ENCODE peak calls at places on chromosome 2, in seven cellular contexts. One of them, this sample, is unnamed.

GRCh38 chr2:234422895-234423505 is 73.9 kb downstream of the ARL4C start:
- DNase-seq in pancreas: no peak
- DNase-seq in right lobe of liver: no peak
- DNase-seq in cardiac muscle cell: no peak
- DNase-seq in upper lobe of right lung: no peak
- DNase-seq in PC-9: no peak
- DNase-seq in transverse colon: peak; percentile 33
- DNase-seq in this sample: no peak

GRCh38 chr2:176817061-176817565 is 395.5 kb upstream of the HNRNPA3 start:
- DNase-seq in pancreas: no peak
- DNase-seq in right lobe of liver: no peak
- DNase-seq in cardiac muscle cell: peak; percentile 7
- DNase-seq in upper lobe of right lung: no peak
- DNase-seq in PC-9: no peak
- DNase-seq in transverse colon: no peak
- DNase-seq in this sample: no peak

GRCh38 chr2:226031078-226031937 is 631.8 kb downstream of the NYAP2 start:
- DNase-seq in pancreas: peak; percentile 79
- DNase-seq in right lobe of liver: peak; percentile 58
- DNase-seq in cardiac muscle cell: peak; percentile 84
- DNase-seq in upper lobe of right lung: peak; percentile 76
- DNase-seq in PC-9: peak; percentile 49
- DNase-seq in transverse colon: peak; percentile 17
- DNase-seq in this sample: peak; percentile 57

GRCh38 chr2:122519366-122519765 is 763.9 kb downstream of the TSN start:
- DNase-seq in pancreas: no peak
- DNase-seq in right lobe of liver: no peak
- DNase-seq in cardiac muscle cell: no peak
- DNase-seq in upper lobe of right lung: no peak
- DNase-seq in PC-9: no peak
- DNase-seq in transverse colon: no peak
- DNase-seq in this sample: no peak

GRCh38 chr2:149679286-149679685 is 91.7 kb upstream of the MMADHC start:
- DNase-seq in pancreas: no peak
- DNase-seq in right lobe of liver: no peak
- DNase-seq in cardiac muscle cell: no peak
- DNase-seq in upper lobe of right lung: no peak
- DNase-seq in PC-9: no peak
- DNase-seq in transverse colon: no peak
- DNase-seq in this sample: no peak

GRCh38 chr2:189536830-189537229 is 43.8 kb downstream of the SLC40A1 start:
- DNase-seq in pancreas: no peak
- DNase-seq in right lobe of liver: no peak
- DNase-seq in cardiac muscle cell: no peak
- DNase-seq in upper lobe of right lung: no peak
- DNase-seq in PC-9: no peak
- DNase-seq in transverse colon: no peak
- DNase-seq in this sample: no peak

GRCh38 chr2:179181002-179181401 is 83.6 kb downstream of the SESTD1 start:
- DNase-seq in pancreas: no peak
- DNase-seq in right lobe of liver: no peak
- DNase-seq in cardiac muscle cell: no peak
- DNase-seq in upper lobe of right lung: no peak
- DNase-seq in PC-9: no peak
- DNase-seq in transverse colon: no peak
- DNase-seq in this sample: no peak

GRCh38 chr2:113187771-113188170 is 14.0 kb downstream of the PSD4 start:
- DNase-seq in pancreas: no peak
- DNase-seq in right lobe of liver: no peak
- DNase-seq in cardiac muscle cell: no peak
- DNase-seq in upper lobe of right lung: no peak
- DNase-seq in PC-9: no peak
- DNase-seq in transverse colon: no peak
- DNase-seq in this sample: no peak

GRCh38 chr2:233469261-233470006 is 97.1 kb downstream of the USP40 start:
- DNase-seq in pancreas: peak; percentile 49
- DNase-seq in right lobe of liver: peak; percentile 52
- DNase-seq in cardiac muscle cell: no peak
- DNase-seq in upper lobe of right lung: peak; percentile 64
- DNase-seq in PC-9: no peak
- DNase-seq in transverse colon: peak; percentile 25
- DNase-seq in this sample: peak; percentile 23

GRCh38 chr2:27622921-27623384 is 5.9 kb downstream of the CCDC121 start:
- DNase-seq in pancreas: no peak
- DNase-seq in right lobe of liver: no peak
- DNase-seq in cardiac muscle cell: no peak
- DNase-seq in upper lobe of right lung: no peak
- DNase-seq in PC-9: no peak
- DNase-seq in transverse colon: no peak
- DNase-seq in this sample: no peak

GRCh38 chr2:64525323-64525625 is 1.1 kb downstream of the AFTPH start:
- DNase-seq in pancreas: no peak
- DNase-seq in right lobe of liver: no peak
- DNase-seq in cardiac muscle cell: no peak
- DNase-seq in upper lobe of right lung: no peak
- DNase-seq in PC-9: no peak
- DNase-seq in transverse colon: peak; percentile 11
- DNase-seq in this sample: no peak

GRCh38 chr2:241279413-241279812 is 36.1 kb downstream of the HDLBP start:
- DNase-seq in pancreas: no peak
- DNase-seq in right lobe of liver: no peak
- DNase-seq in cardiac muscle cell: no peak
- DNase-seq in upper lobe of right lung: no peak
- DNase-seq in PC-9: no peak
- DNase-seq in transverse colon: no peak
- DNase-seq in this sample: no peak

GRCh38 chr2:164430166-164430783 is 191.0 kb downstream of the GRB14 start:
- DNase-seq in pancreas: no peak
- DNase-seq in right lobe of liver: no peak
- DNase-seq in cardiac muscle cell: peak; percentile 65
- DNase-seq in upper lobe of right lung: no peak
- DNase-seq in PC-9: peak; percentile 7
- DNase-seq in transverse colon: no peak
- DNase-seq in this sample: no peak

GRCh38 chr2:27019459-27020336 is 13.1 kb upstream of the TMEM214 start:
- DNase-seq in pancreas: no peak
- DNase-seq in right lobe of liver: no peak
- DNase-seq in cardiac muscle cell: no peak
- DNase-seq in upper lobe of right lung: no peak
- DNase-seq in PC-9: no peak
- DNase-seq in transverse colon: no peak
- DNase-seq in this sample: no peak

GRCh38 chr2:219578811-219579210 is 6.7 kb downstream of the INHA start:
- DNase-seq in pancreas: no peak
- DNase-seq in right lobe of liver: no peak
- DNase-seq in cardiac muscle cell: no peak
- DNase-seq in upper lobe of right lung: no peak
- DNase-seq in PC-9: no peak
- DNase-seq in transverse colon: no peak
- DNase-seq in this sample: no peak

GRCh38 chr2:73043978-73044832 is 27.3 kb downstream of the SFXN5 start:
- DNase-seq in pancreas: no peak
- DNase-seq in right lobe of liver: no peak
- DNase-seq in cardiac muscle cell: peak; percentile 84
- DNase-seq in upper lobe of right lung: no peak
- DNase-seq in PC-9: no peak
- DNase-seq in transverse colon: no peak
- DNase-seq in this sample: no peak

GRCh38 chr2:59770651-59771050 is 782.8 kb downstream of the BCL11A start:
- DNase-seq in pancreas: no peak
- DNase-seq in right lobe of liver: no peak
- DNase-seq in cardiac muscle cell: no peak
- DNase-seq in upper lobe of right lung: no peak
- DNase-seq in PC-9: no peak
- DNase-seq in transverse colon: no peak
- DNase-seq in this sample: no peak

GRCh38 chr2:152613235-152613634 is 104.0 kb downstream of the PRPF40A start:
- DNase-seq in pancreas: no peak
- DNase-seq in right lobe of liver: no peak
- DNase-seq in cardiac muscle cell: no peak
- DNase-seq in upper lobe of right lung: no peak
- DNase-seq in PC-9: no peak
- DNase-seq in transverse colon: no peak
- DNase-seq in this sample: no peak

GRCh38 chr2:15808980-15809379 is 131.4 kb upstream of the MYCN start:
- DNase-seq in pancreas: no peak
- DNase-seq in right lobe of liver: no peak
- DNase-seq in cardiac muscle cell: peak; percentile 79
- DNase-seq in upper lobe of right lung: no peak
- DNase-seq in PC-9: no peak
- DNase-seq in transverse colon: no peak
- DNase-seq in this sample: no peak

GRCh38 chr2:15807418-15808220 is 132.7 kb upstream of the MYCN start:
- DNase-seq in pancreas: no peak
- DNase-seq in right lobe of liver: no peak
- DNase-seq in cardiac muscle cell: no peak
- DNase-seq in upper lobe of right lung: no peak
- DNase-seq in PC-9: no peak
- DNase-seq in transverse colon: no peak
- DNase-seq in this sample: no peak

GRCh38 chr2:15806801-15807417 is 133.4 kb upstream of the MYCN start:
- DNase-seq in pancreas: no peak
- DNase-seq in right lobe of liver: no peak
- DNase-seq in cardiac muscle cell: no peak
- DNase-seq in upper lobe of right lung: no peak
- DNase-seq in PC-9: no peak
- DNase-seq in transverse colon: no peak
- DNase-seq in this sample: no peak

GRCh38 chr2:15809504-15809903 is 130.8 kb upstream of the MYCN start:
- DNase-seq in pancreas: no peak
- DNase-seq in right lobe of liver: no peak
- DNase-seq in cardiac muscle cell: no peak
- DNase-seq in upper lobe of right lung: no peak
- DNase-seq in PC-9: no peak
- DNase-seq in transverse colon: no peak
- DNase-seq in this sample: no peak

DNA sequence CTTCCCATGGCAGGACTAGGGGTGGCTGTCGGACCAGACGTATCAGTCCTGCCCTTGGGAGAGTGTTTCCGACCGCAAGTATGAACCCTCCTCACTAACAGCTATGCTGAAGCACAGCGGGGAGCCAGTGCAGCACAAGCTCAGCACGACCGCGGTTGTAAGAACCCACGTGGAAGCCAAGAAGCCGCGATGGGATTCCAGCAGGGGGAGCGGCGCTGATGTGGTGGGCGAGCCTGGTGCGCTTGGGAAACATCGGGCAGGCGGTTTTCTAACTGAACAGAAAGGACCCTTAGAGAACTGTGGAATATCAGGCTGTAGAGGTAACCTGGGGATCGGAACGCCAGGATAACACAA is 132.2 kb upstream of the MYCN start:
- DNase-seq in pancreas: no peak
- DNase-seq in right lobe of liver: no peak
- DNase-seq in cardiac muscle cell: no peak
- DNase-seq in upper lobe of right lung: no peak
- DNase-seq in PC-9: no peak
- DNase-seq in transverse colon: no peak
- DNase-seq in this sample: no peak
- TF ChIP-seq CTCF in pancreas: no peak
- TF ChIP-seq CTCF in right lobe of liver: no peak
- TF ChIP-seq CTCF in cardiac muscle cell: no peak
- TF ChIP-seq CTCF in upper lobe of right lung: no peak
- TF ChIP-seq CTCF in PC-9: no peak
- TF ChIP-seq CTCF in transverse colon: no peak
- TF ChIP-seq CTCF in this sample: no peak

DNA sequence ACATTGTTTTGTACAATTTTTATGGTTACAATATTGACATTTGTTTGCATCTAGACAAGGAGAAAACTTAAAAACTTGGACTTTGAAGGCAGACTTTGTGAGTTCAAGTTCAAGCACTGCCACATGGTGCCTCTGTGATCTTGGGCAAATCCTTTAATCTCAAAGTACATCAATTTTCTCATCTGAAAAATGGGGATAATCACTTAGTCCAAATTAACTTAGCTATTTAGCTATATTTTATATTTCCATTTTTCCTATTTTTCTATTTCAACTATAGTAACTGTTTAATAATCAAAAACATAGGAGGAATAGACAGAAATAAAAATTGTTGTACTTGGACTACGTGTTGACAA is 38.7 kb downstream of the IL1R2 start:
- DNase-seq in pancreas: no peak
- DNase-seq in right lobe of liver: no peak
- DNase-seq in cardiac muscle cell: no peak
- DNase-seq in upper lobe of right lung: no peak
- DNase-seq in PC-9: no peak
- DNase-seq in transverse colon: no peak
- DNase-seq in this sample: no peak
- H3K27ac ChIP-seq in pancreas: no peak overlapping the region
- H3K27ac ChIP-seq in right lobe of liver: peak overlapping the region; percentile 79
- H3K27ac ChIP-seq in cardiac muscle cell: no peak overlapping the region
- H3K27ac ChIP-seq in upper lobe of right lung: peak overlapping the region; percentile 40
- H3K27ac ChIP-seq in PC-9: no peak overlapping the region
- H3K27ac ChIP-seq in transverse colon: peak overlapping the region; percentile 15
- H3K27ac ChIP-seq in this sample: no peak overlapping the region

DNA sequence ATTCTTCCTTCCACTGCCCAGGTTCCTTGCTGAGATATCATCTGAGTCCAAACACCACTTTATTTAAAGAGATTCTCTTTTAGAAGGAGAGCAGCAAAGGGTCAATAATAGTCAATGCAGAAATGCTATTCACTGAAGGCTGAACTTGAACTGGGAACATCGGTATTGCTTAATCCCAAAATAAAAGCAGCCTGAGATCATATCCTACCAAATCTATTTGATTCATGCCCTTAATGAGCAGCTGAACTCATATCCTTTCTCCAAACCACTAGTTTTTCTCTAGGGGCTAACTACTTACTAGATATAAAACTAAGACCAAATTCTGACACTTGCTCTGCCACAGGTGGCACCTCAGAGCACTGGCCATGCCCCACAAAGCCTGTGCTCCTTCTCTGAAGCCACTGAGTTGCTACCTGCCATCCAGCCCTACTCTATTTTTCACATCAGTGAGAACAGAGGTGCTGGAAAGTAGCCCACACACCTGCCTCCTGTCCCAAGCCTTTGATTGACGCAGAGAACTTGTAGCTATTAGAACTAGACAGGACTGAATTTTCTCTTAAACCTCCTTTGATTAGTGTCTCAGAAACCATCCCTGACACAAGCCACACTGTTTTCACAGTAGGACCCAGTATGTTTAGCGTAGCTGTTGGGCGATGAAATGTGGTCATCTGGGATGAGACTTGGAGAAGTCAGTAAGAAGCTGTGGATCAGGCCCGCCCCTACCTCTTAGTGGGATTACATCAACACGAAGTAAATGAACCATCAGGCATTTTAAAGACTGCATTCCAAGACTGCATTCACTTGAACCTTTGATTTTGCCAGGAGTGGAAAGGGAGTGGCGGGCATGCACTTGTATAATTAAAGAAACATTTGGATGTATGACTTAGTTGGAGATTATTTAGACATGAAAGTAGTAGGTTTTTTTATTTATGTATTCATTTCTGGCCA is 124.3 kb downstream of the RBMS1 start:
- DNase-seq in pancreas: no peak
- DNase-seq in right lobe of liver: no peak
- DNase-seq in cardiac muscle cell: no peak
- DNase-seq in upper lobe of right lung: no peak
- DNase-seq in PC-9: no peak
- DNase-seq in transverse colon: no peak
- DNase-seq in this sample: no peak
- H3K4me1 ChIP-seq in pancreas: peaks cover under 1% of the 10 kb centered on the region
- H3K4me1 ChIP-seq in right lobe of liver: no peaks in the 10 kb centered on the region
- H3K4me1 ChIP-seq in cardiac muscle cell: peaks cover 77% of the 10 kb centered on the region
- H3K4me1 ChIP-seq in upper lobe of right lung: peaks cover 90% of the 10 kb centered on the region
- H3K4me1 ChIP-seq in PC-9: no peaks in the 10 kb centered on the region
- H3K4me1 ChIP-seq in transverse colon: peaks cover 64% of the 10 kb centered on the region
- H3K4me1 ChIP-seq in this sample: peaks cover 51% of the 10 kb centered on the region

GRCh38 chr2:161556440-161556839 is 67.8 kb upstream of the SLC4A10 start:
- DNase-seq in pancreas: no peak
- DNase-seq in right lobe of liver: no peak
- DNase-seq in cardiac muscle cell: no peak
- DNase-seq in upper lobe of right lung: no peak
- DNase-seq in PC-9: no peak
- DNase-seq in transverse colon: no peak
- DNase-seq in this sample: no peak
- TF ChIP-seq CTCF in pancreas: no peak
- TF ChIP-seq CTCF in right lobe of liver: no peak
- TF ChIP-seq CTCF in cardiac muscle cell: no peak
- TF ChIP-seq CTCF in upper lobe of right lung: no peak
- TF ChIP-seq CTCF in PC-9: no peak
- TF ChIP-seq CTCF in transverse colon: no peak
- TF ChIP-seq CTCF in this sample: no peak

This sample was measured in uterus.